ENCODE peak calls at places on chromosome 12, in seven cellular contexts. C is HepG2, W is SK-N-SH, F is GM12878, O is HCT116, K is H1, E is K562. D is an unnamed sample.

GRCh38 chr12:50061946-50062725 is 4.7 kb downstream of the ASIC1 start:
- DNase-seq in K (no peak), W (no peak), O (no peak), E (no peak), C (no peak), F (no peak), D (no peak)

GRCh38 chr12:91344408-91344807 is 161.8 kb upstream of the DCN start:
- DNase-seq in C (no peak), O (no peak), F (no peak), E (no peak), K (no peak), W (no peak), D (no peak)

GRCh38 chr12:128969480-128970055 is 116.3 kb downstream of the GLT1D1 start:
- DNase-seq in K (peak), F (peak), O (no peak), E (peak), C (no peak), W (peak), D (peak)

GRCh38 chr12:89126712-89127111 is 225.6 kb downstream of the DUSP6 start:
- DNase-seq in O (no peak), C (no peak), E (no peak), W (no peak), F (no peak), K (no peak), D (no peak)

GRCh38 chr12:71755146-71755892 is 656 bp downstream of the RAB21 start:
- DNase-seq in C (peak), F (peak), W (peak), K (no peak), O (no peak), E (no peak), D (peak)

GRCh38 chr12:124844411-124845397 is 19.0 kb downstream of the SCARB1 start:
- DNase-seq in K (no peak), O (no peak), F (no peak), E (no peak), C (no peak), W (no peak), D (no peak)

GRCh38 chr12:109047081-109047805 is 5.1 kb upstream of the USP30 start:
- DNase-seq in F (no peak), O (no peak), C (no peak), E (no peak), K (peak), W (no peak), D (peak)

GRCh38 chr12:6962285-6963015 is 8.0 kb downstream of the PHB2 start:
- DNase-seq in K (peak), W (peak), C (no peak), E (peak), F (no peak), O (no peak), D (no peak)

GRCh38 chr12:107492393-107493134 is 193.0 kb upstream of the PWP1 start:
- DNase-seq in W (no peak), F (no peak), C (peak), K (no peak), O (no peak), E (no peak), D (no peak)

GRCh38 chr12:116559330-116560080 is at the start of gene MAP1LC3B2:
- DNase-seq in K (peak), F (peak), O (peak), W (no peak), C (peak), E (peak), D (no peak)

GRCh38 chr12:4540633-4541032 is 1.9 kb downstream of the RAD51AP1 start:
- DNase-seq in C (no peak), W (no peak), F (no peak), O (no peak), K (no peak), E (no peak), D (no peak)

GRCh38 chr12:45756666-45757065 is 27.2 kb downstream of the ARID2 start:
- DNase-seq in W (no peak), C (no peak), O (no peak), F (no peak), K (no peak), E (no peak), D (no peak)

GRCh38 chr12:105676694-105677093 is 346.2 kb downstream of the C12orf75 start:
- DNase-seq in K (no peak), E (no peak), F (no peak), C (no peak), O (no peak), W (no peak), D (no peak)

GRCh38 chr12:31524791-31525495 is 66.0 kb downstream of the DENND5B start:
- DNase-seq in C (no peak), W (no peak), K (no peak), E (no peak), O (peak), F (peak), D (no peak)

GRCh38 chr12:122945047-122945592 is 21.1 kb downstream of the ABCB9 start:
- DNase-seq in C (no peak), K (no peak), E (no peak), O (no peak), W (no peak), F (no peak), D (no peak)

GRCh38 chr12:47820631-47821345 is 1.1 kb upstream of the HDAC7 start:
- DNase-seq in W (peak), E (peak), K (no peak), O (peak), F (no peak), C (peak), D (peak)

GRCh38 chr12:91441996-91442395 is 259.4 kb upstream of the DCN start:
- DNase-seq in E (no peak), O (no peak), K (no peak), W (no peak), F (no peak), C (no peak), D (no peak)

GRCh38 chr12:85155791-85156190 is 119.6 kb downstream of the LRRIQ1 start:
- DNase-seq in F (no peak), O (peak), E (no peak), K (no peak), W (peak), C (peak), D (peak)

GRCh38 chr12:4177257-4177656 is 96.3 kb upstream of the CCND2 start:
- DNase-seq in C (no peak), F (no peak), K (no peak), E (no peak), O (no peak), W (no peak), D (no peak)

GRCh38 chr12:104694161-104694560 is 237.4 kb downstream of the CHST11 start:
- DNase-seq in E (no peak), F (no peak), O (no peak), W (no peak), K (no peak), C (no peak), D (no peak)

GRCh38 chr12:26938660-26939185 is 453 bp downstream of the FGFR1OP2 start:
- DNase-seq in W (no peak), F (no peak), C (peak), K (no peak), E (no peak), O (peak), D (no peak)

GRCh38 chr12:49304161-49304560 is 9.2 kb downstream of the PRPH start:
- DNase-seq in C (no peak), W (peak), F (no peak), O (no peak), E (no peak), K (no peak), D (no peak)

GRCh38 chr12:104668274-104668718 is 211.5 kb downstream of the CHST11 start:
- DNase-seq in W (peak), E (no peak), C (no peak), O (no peak), F (no peak), K (no peak), D (no peak)

GRCh38 chr12:105978276-105978675 is 160.5 kb downstream of the NUAK1 start:
- DNase-seq in W (no peak), E (no peak), F (no peak), O (no peak), C (no peak), K (no peak), D (no peak)

GRCh38 chr12:57429473-57430116 is 1.2 kb downstream of the R3HDM2 start:
- DNase-seq in O (no peak), K (no peak), C (no peak), E (no peak), W (no peak), F (no peak), D (no peak)

GRCh38 chr12:45801625-45802024 is 72.1 kb downstream of the ARID2 start:
- DNase-seq in E (no peak), O (no peak), K (no peak), C (no peak), W (no peak), F (no peak), D (no peak)

GRCh38 chr12:47813491-47814196 is 6.1 kb downstream of the HDAC7 start:
- DNase-seq in E (peak), O (no peak), W (no peak), C (no peak), F (no peak), K (no peak), D (no peak)

GRCh38 chr12:74910831-74911230 is 298.8 kb downstream of the KCNC2 start:
- DNase-seq in F (no peak), E (no peak), O (no peak), W (no peak), C (no peak), K (no peak), D (no peak)

GRCh38 chr12:119911147-119911546 is 34.0 kb upstream of the CIT start:
- DNase-seq in C (no peak), W (no peak), O (no peak), K (no peak), E (no peak), F (no peak), D (no peak)

GRCh38 chr12:98618952-98619351 is 25.5 kb downstream of the SLC25A3 start:
- DNase-seq in W (no peak), O (no peak), C (no peak), K (no peak), F (no peak), E (no peak), D (no peak)

GRCh38 chr12:52057614-52057939 is 6.3 kb downstream of the NR4A1 start:
- DNase-seq in O (no peak), C (no peak), F (no peak), W (no peak), E (no peak), K (no peak), D (no peak)

GRCh38 chr12:123094349-123095073 is 56.4 kb downstream of the PITPNM2 start:
- DNase-seq in K (no peak), W (no peak), E (peak), O (peak), F (no peak), C (peak), D (peak)

GRCh38 chr12:110794623-110795280 is 52.0 kb upstream of the CCDC63 start:
- DNase-seq in K (no peak), C (no peak), O (no peak), E (no peak), F (no peak), W (peak), D (no peak)

GRCh38 chr12:57889541-57889989 is 43.0 kb upstream of the CTDSP2 start:
- DNase-seq in F (no peak), E (no peak), W (no peak), C (no peak), K (no peak), O (no peak), D (no peak)

GRCh38 chr12:31866523-31866922 is 92.7 kb upstream of the RESF1 start:
- DNase-seq in O (no peak), K (no peak), F (no peak), E (no peak), W (no peak), C (no peak), D (no peak)

GRCh38 chr12:96225003-96225855 is 31.1 kb downstream of the ELK3 start:
- DNase-seq in C (no peak), K (no peak), E (no peak), F (no peak), O (no peak), W (peak), D (no peak)
- TF ChIP-seq JUND in C (no peak), K (no peak), E (no peak), F (no peak), O (no peak), W (no peak), D (no peak)

DNA sequence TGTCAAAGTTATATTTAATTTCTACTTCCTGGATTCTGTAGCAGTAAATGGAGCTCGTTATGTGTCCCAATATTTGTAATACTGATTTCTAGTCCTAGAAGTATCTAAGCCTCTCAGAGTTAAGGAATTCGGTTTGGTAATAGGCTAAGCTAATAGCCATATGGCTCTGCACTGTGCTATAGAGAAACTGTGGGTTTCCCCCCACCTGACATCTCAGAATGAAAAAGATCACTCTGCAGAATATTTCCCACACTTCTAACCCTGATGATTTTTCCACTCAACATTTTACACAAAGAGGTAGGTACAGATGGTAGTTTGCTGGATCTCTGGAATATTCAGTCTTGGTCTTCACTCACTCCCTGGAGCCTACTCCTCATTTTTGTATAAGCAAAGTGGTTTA is 71.2 kb downstream of the BORCS5 start:
- DNase-seq in O (no peak), W (no peak), K (no peak), C (no peak), E (no peak), F (no peak), D (no peak)
- TF ChIP-seq JUND in O (no peak), W (no peak), K (no peak), C (no peak), E (no peak), F (no peak), D (no peak)

DNA sequence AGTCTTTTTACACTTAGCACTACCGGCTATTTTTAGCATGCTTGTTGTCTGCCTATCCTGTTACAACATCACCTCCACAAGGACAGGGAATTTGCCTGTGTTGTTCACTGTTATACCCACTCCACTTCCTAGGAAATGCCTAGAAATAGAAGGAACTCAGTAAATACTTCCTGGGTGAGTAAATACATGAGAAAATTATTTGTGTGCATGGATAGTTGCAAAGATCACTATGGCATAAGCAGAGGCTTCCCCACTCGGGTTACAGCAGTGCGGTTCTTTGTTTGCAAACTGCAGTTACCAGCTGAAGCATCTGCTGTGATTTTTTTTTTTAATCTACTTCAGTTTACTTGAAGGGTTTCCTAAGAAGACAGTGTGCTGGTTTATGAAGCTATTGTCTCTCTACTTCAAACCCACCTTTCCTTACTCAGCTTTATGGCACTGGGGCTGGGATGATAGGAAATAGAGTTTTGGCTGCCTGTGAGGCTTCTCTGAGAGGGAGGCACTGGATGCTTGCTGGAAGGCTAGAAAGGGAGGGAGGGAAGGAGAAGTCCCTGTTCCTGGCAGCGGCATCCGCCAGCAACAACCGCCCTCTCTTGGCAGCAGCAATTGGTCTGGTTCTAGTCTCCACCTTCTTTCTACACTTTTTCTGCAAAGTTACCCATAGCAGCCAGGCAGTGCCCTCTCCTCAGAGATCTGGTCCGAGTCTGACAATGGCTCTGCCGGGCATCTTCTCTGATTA is 29.1 kb downstream of the PDE6H start:
- DNase-seq in E (no peak), C (peak), W (no peak), K (peak), F (no peak), O (no peak), D (peak)
- TF ChIP-seq JUND in E (no peak), C (no peak), W (no peak), K (no peak), F (no peak), O (no peak), D (no peak)

GRCh38 chr12:11829764-11830194 is 180.3 kb downstream of the ETV6 start:
- DNase-seq in O (no peak), E (no peak), C (no peak), F (no peak), K (no peak), W (no peak), D (no peak)
- TF ChIP-seq JUND in O (no peak), E (no peak), C (no peak), F (no peak), K (no peak), W (no peak), D (no peak)

DNA sequence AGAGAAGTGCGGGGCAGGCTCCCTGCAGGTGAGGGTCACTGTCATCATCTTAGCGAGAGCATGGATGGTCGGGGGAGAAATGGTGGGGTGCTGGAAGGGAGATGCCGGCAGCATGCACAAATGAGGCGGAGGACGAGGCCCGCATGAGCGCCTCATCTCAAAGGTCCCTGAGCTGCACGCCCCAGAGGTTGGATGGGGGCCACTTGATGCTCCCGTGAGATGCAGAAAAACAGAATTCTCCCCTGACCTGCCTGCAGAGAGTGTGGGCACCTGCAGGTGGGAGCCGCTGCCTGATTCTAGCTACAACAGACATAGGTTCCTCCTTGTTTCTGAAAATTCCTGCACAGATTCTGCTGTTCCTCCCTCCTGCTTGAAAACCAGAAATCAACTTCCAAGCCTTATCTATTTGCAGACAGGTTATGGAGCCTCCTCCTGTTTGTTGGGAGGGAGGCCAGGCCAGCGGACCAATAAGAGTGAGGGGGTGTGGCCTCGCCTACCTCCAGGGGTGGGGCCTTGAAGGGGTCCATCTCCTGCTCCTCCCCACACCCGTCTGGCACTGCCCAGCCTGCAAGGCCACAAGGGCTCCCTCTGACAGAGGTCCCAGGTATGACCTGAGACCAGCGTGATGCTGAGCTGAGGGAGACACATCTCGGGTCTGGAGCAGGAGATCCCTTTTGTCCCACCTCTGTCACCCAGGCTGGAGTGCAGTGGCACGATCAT is 67.2 kb downstream of the KDM2B start:
- DNase-seq in C (peak), O (peak), E (peak), W (peak), K (peak), F (no peak), D (peak)
- TF ChIP-seq JUND in C (no peak), O (no peak), E (no peak), W (no peak), K (no peak), F (no peak), D (no peak)

D was measured in T47D.